ENCODE peak calls at places on chromosomes 5 and 9, in four cellular contexts. One of them, this sample, is unnamed.

GRCh38 chr5:132747693-132748440 is 641 bp downstream of the CCNI2 start:
- DNase-seq in AG09309: no peak
- DNase-seq in AG10803: no peak
- DNase-seq in chondrocyte: peak; percentile 75
- DNase-seq in this sample: no peak

GRCh38 chr5:66840527-66841013 is 244.4 kb downstream of the MAST4 start:
- DNase-seq in chondrocyte: no peak
- DNase-seq in AG09309: no peak
- DNase-seq in AG10803: peak; percentile 29
- DNase-seq in this sample: no peak

GRCh38 chr5:4097194-4097593 is 501.6 kb downstream of the IRX1 start:
- DNase-seq in chondrocyte: no peak
- DNase-seq in AG09309: no peak
- DNase-seq in AG10803: no peak
- DNase-seq in this sample: no peak

GRCh38 chr5:118029807-118030206 is 958.5 kb downstream of the DTWD2 start:
- DNase-seq in AG09309: no peak
- DNase-seq in chondrocyte: no peak
- DNase-seq in AG10803: no peak
- DNase-seq in this sample: no peak

GRCh38 chr5:154138701-154139100 is 51.8 kb upstream of the GALNT10 start:
- DNase-seq in chondrocyte: no peak
- DNase-seq in AG09309: no peak
- DNase-seq in AG10803: peak; percentile 40
- DNase-seq in this sample: peak; percentile 8

GRCh38 chr5:33801292-33801691 is 90.5 kb downstream of the ADAMTS12 start:
- DNase-seq in AG09309: no peak
- DNase-seq in chondrocyte: no peak
- DNase-seq in AG10803: no peak
- DNase-seq in this sample: no peak

GRCh38 chr9:128607642-128608350 is 48.9 kb downstream of the DYNC2I2 start:
- DNase-seq in chondrocyte: no peak
- DNase-seq in AG09309: no peak
- DNase-seq in AG10803: peak; percentile 55
- DNase-seq in this sample: peak; percentile 16

GRCh38 chr9:87004016-87004415 is 56.7 kb upstream of the GAS1 start:
- DNase-seq in AG10803: no peak
- DNase-seq in chondrocyte: no peak
- DNase-seq in AG09309: no peak
- DNase-seq in this sample: no peak

GRCh38 chr9:100083448-100084144 is 15.2 kb downstream of the ERP44 start:
- DNase-seq in chondrocyte: no peak
- DNase-seq in AG09309: no peak
- DNase-seq in AG10803: no peak
- DNase-seq in this sample: no peak

GRCh38 chr9:128503870-128504269 is 649 bp upstream of the GLE1 start:
- DNase-seq in chondrocyte: peak; percentile 13
- DNase-seq in AG09309: no peak
- DNase-seq in AG10803: peak; percentile 15
- DNase-seq in this sample: no peak

GRCh38 chr9:78786794-78787193 is 489.9 kb downstream of the PSAT1 start:
- DNase-seq in AG09309: no peak
- DNase-seq in chondrocyte: no peak
- DNase-seq in AG10803: peak; percentile 62
- DNase-seq in this sample: no peak

GRCh38 chr9:3719286-3719685 is 193.5 kb upstream of the RFX3 start:
- DNase-seq in AG09309: no peak
- DNase-seq in AG10803: no peak
- DNase-seq in chondrocyte: no peak
- DNase-seq in this sample: no peak

GRCh38 chr5:106080540-106080939 is 1590.2 kb downstream of the EFNA5 start:
- DNase-seq in AG10803: no peak
- DNase-seq in chondrocyte: no peak
- DNase-seq in AG09309: no peak
- DNase-seq in this sample: no peak

GRCh38 chr9:123599781-123600180 is 243.8 kb downstream of the CRB2 start:
- DNase-seq in chondrocyte: no peak
- DNase-seq in AG09309: no peak
- DNase-seq in AG10803: peak; percentile 12
- DNase-seq in this sample: no peak

DNA sequence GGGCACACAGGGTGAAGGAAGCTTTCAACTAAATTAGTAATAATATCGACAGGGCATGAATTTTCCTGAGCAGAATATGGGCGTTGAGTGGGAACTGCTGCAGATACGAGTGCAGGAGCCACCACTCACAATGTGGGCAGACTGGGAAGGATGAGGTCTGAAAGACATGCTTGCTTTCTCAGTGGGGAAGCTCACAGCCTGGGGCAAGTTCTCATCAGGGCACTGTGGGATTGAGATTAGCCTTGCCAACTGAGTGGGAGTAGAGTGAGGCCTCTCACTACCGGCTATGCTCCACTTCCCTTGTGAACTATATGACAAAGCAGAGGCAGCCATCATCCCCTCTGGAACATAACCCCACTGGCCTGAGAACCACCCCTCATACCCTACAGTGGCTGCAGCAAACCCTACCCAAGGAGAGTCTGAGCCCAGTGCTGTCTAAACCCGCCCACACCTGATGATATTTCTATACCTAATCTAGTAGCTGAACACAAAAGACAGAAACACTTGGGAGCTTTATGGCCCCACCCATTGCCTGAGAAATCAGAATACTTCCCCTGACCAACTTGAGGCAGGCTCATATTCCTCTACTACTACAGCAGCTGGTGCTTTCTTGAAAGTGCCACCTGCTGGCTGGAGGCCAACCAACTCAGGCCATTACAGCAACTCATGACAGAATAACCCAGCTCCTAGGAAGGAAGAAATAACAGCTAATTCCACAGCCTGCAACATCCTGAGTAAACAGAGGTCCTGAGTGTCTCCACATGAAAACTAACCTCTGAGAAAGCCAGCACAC is 173.7 kb upstream of the SPEF2 start:
- DNase-seq in AG09309: no peak
- DNase-seq in chondrocyte: no peak
- DNase-seq in AG10803: no peak
- DNase-seq in this sample: no peak
- TF ChIP-seq CTCF in AG09309: no peak
- TF ChIP-seq CTCF in chondrocyte: no peak
- TF ChIP-seq CTCF in AG10803: no peak
- TF ChIP-seq CTCF in this sample: no peak

DNA sequence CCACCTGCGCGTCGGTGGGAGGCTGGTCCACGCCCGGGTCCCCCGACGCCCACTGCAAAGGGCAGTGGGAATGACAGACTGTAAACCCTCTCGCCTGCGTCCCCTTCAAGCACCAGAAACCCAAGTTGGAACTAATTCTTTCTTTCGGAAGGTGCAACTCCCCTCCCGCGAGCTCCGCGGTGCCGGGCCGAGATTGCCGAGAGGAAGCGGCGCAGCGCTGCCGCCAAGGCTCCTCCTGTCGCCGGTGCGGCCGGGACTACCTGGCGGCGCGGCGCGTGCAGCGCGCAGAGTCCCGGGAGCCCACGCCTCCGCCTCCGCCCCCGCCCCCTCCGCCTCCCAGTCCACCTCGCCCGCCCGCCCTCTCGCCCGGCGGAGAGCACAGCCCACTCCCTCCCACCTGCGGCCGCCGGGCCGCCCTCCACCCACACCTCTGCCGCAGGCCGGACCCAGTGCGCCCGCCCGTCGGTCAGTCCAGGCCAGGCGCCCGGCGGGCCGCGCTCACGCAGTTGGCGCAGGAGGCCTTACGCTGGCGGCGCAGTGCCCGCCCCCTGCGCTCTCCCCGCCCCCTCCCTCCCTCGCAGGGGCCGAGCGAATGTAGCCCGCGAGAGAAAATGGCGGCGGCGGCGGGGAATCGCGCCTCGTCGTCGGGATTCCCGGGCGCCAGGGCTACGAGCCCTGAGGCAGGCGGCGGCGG is at the start of gene MAP3K1:
- DNase-seq in chondrocyte: no peak
- DNase-seq in AG10803: peak; percentile 54
- DNase-seq in AG09309: no peak
- DNase-seq in this sample: no peak
- TF ChIP-seq CTCF in chondrocyte: peak; percentile 51
- TF ChIP-seq CTCF in AG10803: no peak
- TF ChIP-seq CTCF in AG09309: no peak
- TF ChIP-seq CTCF in this sample: no peak

GRCh38 chr5:61817472-61818326 is 485.6 kb downstream of the ZSWIM6 start:
- DNase-seq in AG09309: peak; percentile 13
- DNase-seq in chondrocyte: no peak
- DNase-seq in AG10803: peak; percentile 54
- DNase-seq in this sample: peak; percentile 34
- TF ChIP-seq CTCF in AG09309: peak; percentile 78
- TF ChIP-seq CTCF in chondrocyte: peak; percentile 90
- TF ChIP-seq CTCF in AG10803: peak; percentile 82
- TF ChIP-seq CTCF in this sample: peak; percentile 85

DNA sequence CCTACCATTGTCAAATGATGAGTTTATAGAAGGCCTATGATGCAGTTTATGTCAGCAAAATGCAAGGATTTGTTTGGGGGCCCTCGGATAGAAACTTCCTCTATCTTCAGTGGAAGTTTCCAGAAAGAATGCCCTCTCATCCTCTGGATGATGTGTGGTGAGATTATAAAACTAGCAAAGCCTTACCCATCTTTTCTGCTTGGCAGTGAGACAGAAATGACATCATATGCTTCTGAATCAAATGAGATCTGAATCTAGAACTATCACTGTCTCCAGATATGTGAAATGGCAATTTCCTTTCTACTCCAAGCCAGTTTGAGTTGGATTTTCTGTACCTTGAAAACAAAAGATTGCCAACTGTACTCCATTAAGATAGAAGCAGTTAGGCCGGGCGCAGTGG is 60.4 kb upstream of the CKMT2 start:
- DNase-seq in AG10803: no peak
- DNase-seq in AG09309: no peak
- DNase-seq in chondrocyte: no peak
- DNase-seq in this sample: no peak
- TF ChIP-seq CTCF in AG10803: no peak
- TF ChIP-seq CTCF in AG09309: no peak
- TF ChIP-seq CTCF in chondrocyte: no peak
- TF ChIP-seq CTCF in this sample: no peak

GRCh38 chr5:58983496-58983895 is 400.6 kb downstream of the RAB3C start:
- DNase-seq in AG09309: no peak
- DNase-seq in chondrocyte: no peak
- DNase-seq in AG10803: peak; percentile 26
- DNase-seq in this sample: no peak
- TF ChIP-seq CTCF in AG09309: no peak
- TF ChIP-seq CTCF in chondrocyte: no peak
- TF ChIP-seq CTCF in AG10803: no peak
- TF ChIP-seq CTCF in this sample: no peak

DNA sequence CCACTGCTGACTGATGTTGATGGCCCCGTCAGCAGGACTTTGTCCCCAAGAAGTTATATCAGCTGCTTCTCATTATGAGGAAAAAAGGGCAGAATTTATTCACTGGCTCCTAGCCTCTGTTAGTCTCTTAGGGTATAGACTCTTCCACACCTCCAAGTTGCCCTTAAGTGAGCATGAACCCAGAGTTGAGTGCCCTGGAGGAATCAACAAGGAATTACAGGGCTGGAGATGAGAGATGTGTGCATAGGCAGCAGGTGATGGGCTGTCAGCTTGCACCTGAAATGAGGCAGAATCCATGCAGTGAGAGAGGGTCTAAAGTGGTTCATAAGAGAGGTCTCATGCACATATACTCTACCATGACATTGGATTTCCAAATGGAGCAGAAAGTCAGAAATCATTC is 120.5 kb upstream of the NIPBL start:
- DNase-seq in chondrocyte: no peak
- DNase-seq in AG09309: no peak
- DNase-seq in AG10803: no peak
- DNase-seq in this sample: no peak
- TF ChIP-seq CTCF in chondrocyte: no peak
- TF ChIP-seq CTCF in AG09309: no peak
- TF ChIP-seq CTCF in AG10803: no peak
- TF ChIP-seq CTCF in this sample: no peak

DNA sequence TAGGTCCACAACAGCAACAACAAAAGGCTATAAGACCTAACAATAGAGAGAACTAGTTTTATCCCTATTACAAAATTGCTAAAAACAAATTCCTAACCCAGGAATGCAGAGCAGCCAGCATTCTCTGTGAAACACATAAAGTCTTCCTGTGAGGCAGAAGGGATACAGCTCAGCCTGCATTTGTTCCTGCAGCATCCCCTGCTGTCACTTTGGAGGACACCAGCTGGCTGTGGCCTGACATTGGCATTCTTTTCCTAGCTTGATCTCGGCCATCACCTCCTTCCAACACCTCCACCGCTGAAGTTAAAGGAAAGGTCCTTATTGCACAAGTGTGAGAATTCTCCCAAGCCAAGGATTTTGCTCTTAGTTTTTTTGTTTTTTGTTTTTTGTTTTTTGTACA is 186.1 kb downstream of the SNCAIP start:
- DNase-seq in AG09309: no peak
- DNase-seq in AG10803: peak; percentile 42
- DNase-seq in chondrocyte: no peak
- DNase-seq in this sample: no peak
- TF ChIP-seq CTCF in AG09309: peak; percentile 48
- TF ChIP-seq CTCF in AG10803: peak; percentile 46
- TF ChIP-seq CTCF in chondrocyte: peak; percentile 82
- TF ChIP-seq CTCF in this sample: peak; percentile 47

DNA sequence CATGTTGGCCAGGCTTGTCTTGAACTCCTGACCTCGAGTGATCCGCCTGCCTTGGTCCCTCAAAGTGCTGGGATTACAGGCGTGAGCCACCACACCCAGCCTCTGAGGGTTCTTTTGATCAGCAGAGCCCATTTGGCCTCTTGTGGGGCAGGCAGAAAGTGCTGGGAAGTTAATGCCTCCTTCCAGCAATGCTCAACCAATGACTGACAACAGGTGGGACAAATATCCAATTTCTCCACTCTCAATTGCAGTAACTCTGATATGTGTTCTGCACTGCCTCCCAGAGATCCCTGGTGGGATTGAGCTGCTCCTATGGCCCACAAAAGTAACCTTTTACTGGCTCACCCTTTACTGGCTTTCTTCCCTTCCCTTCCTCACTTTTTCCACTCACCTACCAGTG is 79.9 kb upstream of the APC start:
- DNase-seq in AG09309: no peak
- DNase-seq in chondrocyte: no peak
- DNase-seq in AG10803: no peak
- DNase-seq in this sample: no peak
- TF ChIP-seq CTCF in AG09309: no peak
- TF ChIP-seq CTCF in chondrocyte: no peak
- TF ChIP-seq CTCF in AG10803: no peak
- TF ChIP-seq CTCF in this sample: no peak

GRCh38 chr9:34576593-34576935 is 13.0 kb downstream of the CNTFR start:
- DNase-seq in chondrocyte: no peak
- DNase-seq in AG10803: no peak
- DNase-seq in AG09309: no peak
- DNase-seq in this sample: no peak
- TF ChIP-seq CTCF in chondrocyte: no peak
- TF ChIP-seq CTCF in AG10803: no peak
- TF ChIP-seq CTCF in AG09309: no peak
- TF ChIP-seq CTCF in this sample: no peak